ENCODE peak calls at places on chromosomes 1 and 21, in nine cellular contexts. One of them, this sample, is unnamed. For H3K36me3, the result is how much of the 10 kb centered on the place peaks cover.

GRCh38 chr1:231160851-231161710 is 777 bp upstream of the TRIM67 start:
- DNase-seq in cardiac muscle cell: no peak
- DNase-seq in naive thymus-derived CD4-positive, alpha-beta T cell: no peak
- DNase-seq in hepatocyte: no peak
- DNase-seq in endodermal cell: peak
- DNase-seq in ascending aorta: no peak
- DNase-seq in HCT116: no peak
- DNase-seq in heart left ventricle: no peak
- DNase-seq in CD8-positive, alpha-beta T cell: no peak
- DNase-seq in this sample: no peak

GRCh38 chr1:27099904-27100796 is 54.8 kb downstream of the SLC9A1 start:
- DNase-seq in heart left ventricle: peak
- DNase-seq in CD8-positive, alpha-beta T cell: no peak
- DNase-seq in naive thymus-derived CD4-positive, alpha-beta T cell: no peak
- DNase-seq in hepatocyte: peak
- DNase-seq in endodermal cell: no peak
- DNase-seq in HCT116: no peak
- DNase-seq in cardiac muscle cell: peak
- DNase-seq in ascending aorta: no peak
- DNase-seq in this sample: no peak

GRCh38 chr1:232084584-232085223 is 458.1 kb downstream of the DISC1 start:
- DNase-seq in cardiac muscle cell: peak
- DNase-seq in endodermal cell: peak
- DNase-seq in HCT116: no peak
- DNase-seq in naive thymus-derived CD4-positive, alpha-beta T cell: no peak
- DNase-seq in hepatocyte: peak
- DNase-seq in heart left ventricle: no peak
- DNase-seq in CD8-positive, alpha-beta T cell: no peak
- DNase-seq in ascending aorta: no peak
- DNase-seq in this sample: peak

GRCh38 chr1:72397786-72398185 is 115.4 kb upstream of the NEGR1 start:
- DNase-seq in ascending aorta: no peak
- DNase-seq in cardiac muscle cell: peak
- DNase-seq in CD8-positive, alpha-beta T cell: no peak
- DNase-seq in hepatocyte: no peak
- DNase-seq in endodermal cell: no peak
- DNase-seq in heart left ventricle: peak
- DNase-seq in HCT116: no peak
- DNase-seq in naive thymus-derived CD4-positive, alpha-beta T cell: no peak
- DNase-seq in this sample: no peak

GRCh38 chr1:60848583-60849188 is 233.7 kb upstream of the NFIA start:
- DNase-seq in naive thymus-derived CD4-positive, alpha-beta T cell: no peak
- DNase-seq in cardiac muscle cell: peak
- DNase-seq in ascending aorta: no peak
- DNase-seq in CD8-positive, alpha-beta T cell: no peak
- DNase-seq in endodermal cell: no peak
- DNase-seq in hepatocyte: peak
- DNase-seq in HCT116: peak
- DNase-seq in heart left ventricle: no peak
- DNase-seq in this sample: no peak

GRCh38 chr1:43229831-43230780 is 39.7 kb upstream of the TMEM125 start:
- DNase-seq in cardiac muscle cell: no peak
- DNase-seq in ascending aorta: no peak
- DNase-seq in naive thymus-derived CD4-positive, alpha-beta T cell: no peak
- DNase-seq in CD8-positive, alpha-beta T cell: no peak
- DNase-seq in hepatocyte: no peak
- DNase-seq in heart left ventricle: no peak
- DNase-seq in HCT116: no peak
- DNase-seq in endodermal cell: no peak
- DNase-seq in this sample: no peak

GRCh38 chr1:54255026-54255425 is 55.1 kb downstream of the MRPL37 start:
- DNase-seq in cardiac muscle cell: no peak
- DNase-seq in naive thymus-derived CD4-positive, alpha-beta T cell: no peak
- DNase-seq in hepatocyte: no peak
- DNase-seq in HCT116: no peak
- DNase-seq in CD8-positive, alpha-beta T cell: no peak
- DNase-seq in heart left ventricle: no peak
- DNase-seq in ascending aorta: no peak
- DNase-seq in endodermal cell: no peak
- DNase-seq in this sample: no peak

GRCh38 chr1:22420456-22421053 is 31.1 kb upstream of the ZBTB40 start:
- DNase-seq in heart left ventricle: peak
- DNase-seq in HCT116: peak
- DNase-seq in ascending aorta: peak
- DNase-seq in endodermal cell: peak
- DNase-seq in CD8-positive, alpha-beta T cell: peak
- DNase-seq in hepatocyte: peak
- DNase-seq in naive thymus-derived CD4-positive, alpha-beta T cell: no peak
- DNase-seq in cardiac muscle cell: peak
- DNase-seq in this sample: peak

GRCh38 chr1:150061632-150062101 is 5.9 kb upstream of the VPS45 start:
- DNase-seq in endodermal cell: no peak
- DNase-seq in CD8-positive, alpha-beta T cell: no peak
- DNase-seq in cardiac muscle cell: peak
- DNase-seq in heart left ventricle: no peak
- DNase-seq in ascending aorta: no peak
- DNase-seq in naive thymus-derived CD4-positive, alpha-beta T cell: no peak
- DNase-seq in HCT116: peak
- DNase-seq in hepatocyte: peak
- DNase-seq in this sample: no peak

GRCh38 chr21:40555129-40555528 is 291.8 kb downstream of the DSCAM start:
- DNase-seq in heart left ventricle: no peak
- DNase-seq in CD8-positive, alpha-beta T cell: no peak
- DNase-seq in ascending aorta: no peak
- DNase-seq in naive thymus-derived CD4-positive, alpha-beta T cell: no peak
- DNase-seq in endodermal cell: no peak
- DNase-seq in HCT116: no peak
- DNase-seq in cardiac muscle cell: no peak
- DNase-seq in hepatocyte: no peak
- DNase-seq in this sample: no peak

GRCh38 chr21:35606136-35606535 is 454.2 kb downstream of the SETD4 start:
- DNase-seq in cardiac muscle cell: peak
- DNase-seq in hepatocyte: no peak
- DNase-seq in CD8-positive, alpha-beta T cell: no peak
- DNase-seq in heart left ventricle: no peak
- DNase-seq in HCT116: no peak
- DNase-seq in ascending aorta: no peak
- DNase-seq in endodermal cell: no peak
- DNase-seq in naive thymus-derived CD4-positive, alpha-beta T cell: no peak
- DNase-seq in this sample: no peak

GRCh38 chr1:3674100-3675094 is 22.1 kb downstream of the TP73 start:
- DNase-seq in hepatocyte: no peak
- DNase-seq in naive thymus-derived CD4-positive, alpha-beta T cell: no peak
- DNase-seq in HCT116: no peak
- DNase-seq in CD8-positive, alpha-beta T cell: no peak
- DNase-seq in ascending aorta: no peak
- DNase-seq in cardiac muscle cell: no peak
- DNase-seq in endodermal cell: peak
- DNase-seq in heart left ventricle: peak
- DNase-seq in this sample: no peak

GRCh38 chr1:212722270-212722945 is 22.8 kb upstream of the BATF3 start:
- DNase-seq in CD8-positive, alpha-beta T cell: no peak
- DNase-seq in endodermal cell: no peak
- DNase-seq in naive thymus-derived CD4-positive, alpha-beta T cell: no peak
- DNase-seq in HCT116: no peak
- DNase-seq in hepatocyte: no peak
- DNase-seq in ascending aorta: no peak
- DNase-seq in cardiac muscle cell: no peak
- DNase-seq in heart left ventricle: no peak
- DNase-seq in this sample: no peak

GRCh38 chr1:21651214-21652042 is 17.7 kb downstream of the RAP1GAP start:
- DNase-seq in ascending aorta: no peak
- DNase-seq in endodermal cell: peak
- DNase-seq in heart left ventricle: no peak
- DNase-seq in cardiac muscle cell: peak
- DNase-seq in CD8-positive, alpha-beta T cell: no peak
- DNase-seq in naive thymus-derived CD4-positive, alpha-beta T cell: peak
- DNase-seq in HCT116: no peak
- DNase-seq in hepatocyte: peak
- DNase-seq in this sample: no peak

GRCh38 chr1:62436039-62436465 is 797 bp upstream of the USP1 start:
- DNase-seq in hepatocyte: no peak
- DNase-seq in cardiac muscle cell: no peak
- DNase-seq in HCT116: no peak
- DNase-seq in naive thymus-derived CD4-positive, alpha-beta T cell: peak
- DNase-seq in CD8-positive, alpha-beta T cell: peak
- DNase-seq in heart left ventricle: peak
- DNase-seq in endodermal cell: peak
- DNase-seq in ascending aorta: no peak
- DNase-seq in this sample: no peak

GRCh38 chr1:214660900-214661299 is 57.9 kb downstream of the CENPF start:
- DNase-seq in CD8-positive, alpha-beta T cell: no peak
- DNase-seq in heart left ventricle: peak
- DNase-seq in naive thymus-derived CD4-positive, alpha-beta T cell: peak
- DNase-seq in ascending aorta: no peak
- DNase-seq in hepatocyte: peak
- DNase-seq in endodermal cell: peak
- DNase-seq in cardiac muscle cell: peak
- DNase-seq in HCT116: no peak
- DNase-seq in this sample: no peak

GRCh38 chr1:214666674-214667073 is 63.7 kb downstream of the CENPF start:
- DNase-seq in HCT116: no peak
- DNase-seq in hepatocyte: no peak
- DNase-seq in CD8-positive, alpha-beta T cell: no peak
- DNase-seq in cardiac muscle cell: no peak
- DNase-seq in heart left ventricle: no peak
- DNase-seq in endodermal cell: no peak
- DNase-seq in ascending aorta: no peak
- DNase-seq in naive thymus-derived CD4-positive, alpha-beta T cell: no peak
- DNase-seq in this sample: no peak

GRCh38 chr1:214662386-214662785 is 59.4 kb downstream of the CENPF start:
- DNase-seq in heart left ventricle: no peak
- DNase-seq in CD8-positive, alpha-beta T cell: no peak
- DNase-seq in cardiac muscle cell: no peak
- DNase-seq in naive thymus-derived CD4-positive, alpha-beta T cell: no peak
- DNase-seq in HCT116: no peak
- DNase-seq in endodermal cell: no peak
- DNase-seq in hepatocyte: no peak
- DNase-seq in ascending aorta: no peak
- DNase-seq in this sample: no peak

GRCh38 chr1:214665606-214666110 is 62.7 kb downstream of the CENPF start:
- DNase-seq in hepatocyte: no peak
- DNase-seq in heart left ventricle: no peak
- DNase-seq in endodermal cell: no peak
- DNase-seq in cardiac muscle cell: no peak
- DNase-seq in HCT116: no peak
- DNase-seq in naive thymus-derived CD4-positive, alpha-beta T cell: no peak
- DNase-seq in CD8-positive, alpha-beta T cell: no peak
- DNase-seq in ascending aorta: no peak
- DNase-seq in this sample: no peak

DNA sequence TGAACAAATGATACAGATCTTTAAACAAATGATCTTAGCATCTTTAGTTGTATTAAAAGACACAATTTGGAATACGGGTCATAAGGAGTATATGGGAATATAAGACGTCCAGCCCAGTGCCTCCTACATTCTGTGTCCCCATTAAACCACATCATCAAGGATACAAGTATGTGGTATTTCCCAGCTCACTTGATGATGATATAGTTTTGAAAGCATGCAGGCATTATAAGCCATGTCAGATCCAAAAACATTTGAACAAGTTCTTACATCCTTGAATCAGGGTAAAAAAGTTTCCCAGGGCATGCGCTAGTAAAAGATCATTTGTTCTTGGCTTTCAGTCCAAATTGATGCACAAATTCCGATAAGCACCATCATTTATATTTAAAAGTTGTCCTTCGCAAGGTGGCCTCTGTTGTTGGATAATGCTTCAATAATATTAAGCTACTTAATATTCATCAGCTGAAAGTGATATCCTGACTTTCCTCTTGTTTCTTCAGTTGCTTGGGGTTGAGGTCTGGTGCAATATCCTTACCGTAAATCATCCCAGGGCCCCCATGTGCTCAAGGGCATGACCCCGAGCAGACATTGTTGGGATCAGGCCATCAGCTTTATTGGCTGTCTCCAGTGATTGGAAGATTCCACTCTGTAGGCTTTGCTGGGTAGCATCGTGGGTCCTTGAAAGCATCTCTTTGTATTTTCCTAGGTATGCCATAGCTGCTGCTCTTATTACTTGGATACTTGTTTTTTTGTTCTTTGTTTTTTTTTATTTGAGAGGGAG is 61.9 kb downstream of the CENPF start:
- DNase-seq in endodermal cell: no peak
- DNase-seq in ascending aorta: no peak
- DNase-seq in heart left ventricle: no peak
- DNase-seq in naive thymus-derived CD4-positive, alpha-beta T cell: no peak
- DNase-seq in HCT116: no peak
- DNase-seq in cardiac muscle cell: no peak
- DNase-seq in hepatocyte: no peak
- DNase-seq in CD8-positive, alpha-beta T cell: no peak
- DNase-seq in this sample: no peak
- H3K36me3 ChIP-seq in endodermal cell: half or more
- H3K36me3 ChIP-seq in ascending aorta: under half
- H3K36me3 ChIP-seq in heart left ventricle: under half
- H3K36me3 ChIP-seq in naive thymus-derived CD4-positive, alpha-beta T cell: under half
- H3K36me3 ChIP-seq in HCT116: under half
- H3K36me3 ChIP-seq in cardiac muscle cell: under half
- H3K36me3 ChIP-seq in hepatocyte: under half
- H3K36me3 ChIP-seq in CD8-positive, alpha-beta T cell: under half
- H3K36me3 ChIP-seq in this sample: under half

GRCh38 chr1:222653178-222653827 is 35.4 kb downstream of the MIA3 start:
- DNase-seq in HCT116: no peak
- DNase-seq in naive thymus-derived CD4-positive, alpha-beta T cell: no peak
- DNase-seq in heart left ventricle: no peak
- DNase-seq in endodermal cell: no peak
- DNase-seq in CD8-positive, alpha-beta T cell: no peak
- DNase-seq in hepatocyte: no peak
- DNase-seq in cardiac muscle cell: no peak
- DNase-seq in ascending aorta: no peak
- DNase-seq in this sample: no peak
- H3K4me3 ChIP-seq in HCT116: no peak
- H3K4me3 ChIP-seq in naive thymus-derived CD4-positive, alpha-beta T cell: no peak
- H3K4me3 ChIP-seq in heart left ventricle: no peak
- H3K4me3 ChIP-seq in endodermal cell: no peak
- H3K4me3 ChIP-seq in CD8-positive, alpha-beta T cell: no peak
- H3K4me3 ChIP-seq in hepatocyte: no peak
- H3K4me3 ChIP-seq in cardiac muscle cell: no peak
- H3K4me3 ChIP-seq in ascending aorta: no peak
- H3K4me3 ChIP-seq in this sample: no peak

DNA sequence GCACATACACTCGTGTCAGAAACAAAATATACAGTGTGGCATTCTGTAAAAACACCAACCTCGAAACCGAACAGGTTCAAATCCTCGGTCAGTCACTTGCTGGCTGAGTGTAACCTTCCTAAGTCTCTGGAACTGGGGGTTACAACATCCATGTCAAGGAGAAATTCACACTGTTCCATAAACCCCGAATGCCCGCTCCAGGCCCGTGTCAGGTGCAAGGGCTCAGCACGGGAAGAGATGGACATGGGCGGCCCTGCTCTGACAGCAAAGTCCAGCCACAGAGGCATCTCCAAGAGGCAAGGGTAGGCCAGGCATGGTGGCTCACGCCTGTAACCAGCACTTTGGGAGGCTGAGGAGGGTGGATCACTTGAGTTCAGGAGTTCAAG is 79.5 kb downstream of the SLC66A1 start:
- DNase-seq in endodermal cell: peak
- DNase-seq in ascending aorta: no peak
- DNase-seq in naive thymus-derived CD4-positive, alpha-beta T cell: peak
- DNase-seq in CD8-positive, alpha-beta T cell: no peak
- DNase-seq in hepatocyte: no peak
- DNase-seq in HCT116: no peak
- DNase-seq in cardiac muscle cell: no peak
- DNase-seq in heart left ventricle: no peak
- DNase-seq in this sample: no peak
- H3K27ac ChIP-seq in endodermal cell: no peak
- H3K27ac ChIP-seq in ascending aorta: peak
- H3K27ac ChIP-seq in naive thymus-derived CD4-positive, alpha-beta T cell: peak
- H3K27ac ChIP-seq in CD8-positive, alpha-beta T cell: peak
- H3K27ac ChIP-seq in hepatocyte: peak
- H3K27ac ChIP-seq in HCT116: no peak
- H3K27ac ChIP-seq in cardiac muscle cell: peak
- H3K27ac ChIP-seq in heart left ventricle: peak
- H3K27ac ChIP-seq in this sample: no peak

GRCh38 chr1:156285437-156285836 is 1.3 kb downstream of the TMEM79 start:
- DNase-seq in naive thymus-derived CD4-positive, alpha-beta T cell: no peak
- DNase-seq in cardiac muscle cell: no peak
- DNase-seq in CD8-positive, alpha-beta T cell: no peak
- DNase-seq in hepatocyte: no peak
- DNase-seq in HCT116: no peak
- DNase-seq in ascending aorta: no peak
- DNase-seq in heart left ventricle: no peak
- DNase-seq in endodermal cell: no peak
- DNase-seq in this sample: no peak
- H3K36me3 ChIP-seq in naive thymus-derived CD4-positive, alpha-beta T cell: under half
- H3K36me3 ChIP-seq in cardiac muscle cell: under half
- H3K36me3 ChIP-seq in CD8-positive, alpha-beta T cell: under half
- H3K36me3 ChIP-seq in hepatocyte: under half
- H3K36me3 ChIP-seq in HCT116: under half
- H3K36me3 ChIP-seq in ascending aorta: under half
- H3K36me3 ChIP-seq in heart left ventricle: under half
- H3K36me3 ChIP-seq in endodermal cell: under half
- H3K36me3 ChIP-seq in this sample: under half